ENCODE peak calls at places on chromosomes 7 and 10, in seven cellular contexts. G is NCI-H345, T is SK-N-SH, J is NCI-H748 treated with DMSO at 0.1 percent for 48 hours, N is cardiac septum, D is amniotic stem cell, B is skeletal muscle cell. L is an unnamed sample.

GRCh38 chr10:48472670-48473069 is 132.2 kb downstream of the ARHGAP22 start:
- DNase-seq in G (no peak), T (no peak), J (no peak), N (no peak), D (no peak), B (no peak), L (no peak)

GRCh38 chr7:17713584-17713983 is 226.7 kb downstream of the SNX13 start:
- DNase-seq in G (no peak), T (no peak), J (no peak), N (no peak), D (no peak), B (no peak), L (peak)

GRCh38 chr7:80676404-80676803 is 38.0 kb downstream of the CD36 start:
- DNase-seq in G (no peak), T (no peak), J (no peak), N (no peak), D (no peak), B (no peak), L (no peak)

GRCh38 chr10:74011762-74012161 is 13.8 kb downstream of the VCL start:
- DNase-seq in G (no peak), T (no peak), J (no peak), N (no peak), D (peak), B (peak), L (peak)

GRCh38 chr10:22624289-22624738 is 90.1 kb downstream of the PIP4K2A start:
- DNase-seq in G (no peak), T (no peak), J (no peak), N (no peak), D (no peak), B (peak), L (peak)

GRCh38 chr7:553637-554111 is 34.0 kb upstream of the PDGFA start:
- DNase-seq in G (no peak), T (no peak), J (no peak), N (no peak), D (no peak), B (no peak), L (no peak)

GRCh38 chr10:102399217-102400021 is 3.9 kb downstream of the NFKB2 start:
- DNase-seq in G (peak), T (peak), J (peak), N (peak), D (no peak), B (no peak), L (peak)

GRCh38 chr7:17680943-17681351 is 259.3 kb downstream of the SNX13 start:
- DNase-seq in G (peak), T (no peak), J (no peak), N (no peak), D (peak), B (no peak), L (peak)

GRCh38 chr10:116097239-116097751 is 175.7 kb downstream of the GFRA1 start:
- DNase-seq in G (no peak), T (no peak), J (no peak), N (no peak), D (no peak), B (peak), L (no peak)

GRCh38 chr10:88077977-88078376 is 214.6 kb downstream of the PTEN start:
- DNase-seq in G (no peak), T (no peak), J (no peak), N (no peak), D (no peak), B (no peak), L (peak)

GRCh38 chr7:150811-151221 is 41.6 kb upstream of the FAM20C start:
- DNase-seq in G (no peak), T (no peak), J (no peak), N (no peak), D (no peak), B (no peak), L (no peak)

GRCh38 chr10:12511651-12512050 is 162.3 kb downstream of the CAMK1D start:
- DNase-seq in G (no peak), T (no peak), J (no peak), N (no peak), D (no peak), B (no peak), L (no peak)

GRCh38 chr7:39096220-39096619 is 118.5 kb downstream of the POU6F2 start:
- DNase-seq in G (no peak), T (no peak), J (no peak), N (no peak), D (no peak), B (no peak), L (no peak)

GRCh38 chr7:68074242-68074641 is 1077.6 kb downstream of the TYW1 start:
- DNase-seq in G (no peak), T (no peak), J (no peak), N (no peak), D (no peak), B (no peak), L (no peak)

GRCh38 chr10:17808971-17809841 is at the start of gene MRC1:
- DNase-seq in G (no peak), T (no peak), J (no peak), N (no peak), D (no peak), B (no peak), L (no peak)

GRCh38 chr10:17064435-17064834 is 65.2 kb downstream of the CUBN start:
- DNase-seq in G (no peak), T (no peak), J (no peak), N (no peak), D (no peak), B (no peak), L (peak)

GRCh38 chr10:23158370-23158769 is 33.7 kb upstream of the PTF1A start:
- DNase-seq in G (peak), T (peak), J (peak), N (no peak), D (no peak), B (no peak), L (peak)

GRCh38 chr10:118007773-118008172 is 39.0 kb downstream of the RAB11FIP2 start:
- DNase-seq in G (no peak), T (no peak), J (no peak), N (no peak), D (no peak), B (no peak), L (no peak)

GRCh38 chr10:82319046-82319445 is 444.1 kb downstream of the NRG3 start:
- DNase-seq in G (no peak), T (no peak), J (no peak), N (no peak), D (no peak), B (no peak), L (no peak)

GRCh38 chr10:72291019-72291532 is 17.4 kb downstream of the DDIT4 start:
- DNase-seq in G (no peak), T (no peak), J (no peak), N (no peak), D (no peak), B (no peak), L (no peak)

GRCh38 chr10:117175901-117176534 is 21.3 kb upstream of the KCNK18 start:
- DNase-seq in G (peak), T (peak), J (peak), N (no peak), D (peak), B (peak), L (peak)

GRCh38 chr10:123157210-123157609 is 3.0 kb downstream of the BUB3 start:
- DNase-seq in G (no peak), T (no peak), J (no peak), N (no peak), D (no peak), B (no peak), L (peak)

GRCh38 chr10:92897916-92898315 is 49.6 kb downstream of the EXOC6 start:
- DNase-seq in G (no peak), T (no peak), J (no peak), N (no peak), D (no peak), B (no peak), L (peak)

GRCh38 chr7:128200376-128200775 is 40.7 kb upstream of the LEP start:
- DNase-seq in G (no peak), T (no peak), J (no peak), N (no peak), D (no peak), B (no peak), L (no peak)

GRCh38 chr7:125480762-125481161 is 551.1 kb upstream of the POT1 start:
- DNase-seq in G (no peak), T (no peak), J (no peak), N (no peak), D (no peak), B (no peak), L (no peak)

GRCh38 chr7:130942211-130942964 is 208.4 kb upstream of the KLF14 start:
- DNase-seq in G (no peak), T (no peak), J (no peak), N (no peak), D (no peak), B (no peak), L (peak)

GRCh38 chr10:17512341-17513001 is 58.1 kb upstream of the ST8SIA6 start:
- DNase-seq in G (no peak), T (no peak), J (no peak), N (no peak), D (peak), B (peak), L (peak)

GRCh38 chr7:75943864-75944263 is 28.9 kb downstream of the POR start:
- DNase-seq in G (no peak), T (no peak), J (no peak), N (no peak), D (no peak), B (no peak), L (peak)

GRCh38 chr10:33498354-33498753 is 163.9 kb upstream of the NRP1 start:
- DNase-seq in G (no peak), T (no peak), J (no peak), N (no peak), D (no peak), B (no peak), L (no peak)

GRCh38 chr7:134920026-134920758 is 66.1 kb upstream of the AGBL3 start:
- DNase-seq in G (no peak), T (no peak), J (no peak), N (no peak), D (peak), B (peak), L (peak)